ENCODE peak calls at places on chromosomes 5 and 9, in eight cellular contexts. Z is ovary, Q is IMR-90, N is stomach, G is A549, B is tibial nerve, U is sigmoid colon, X is esophagus squamous epithelium. D is an unnamed sample.

GRCh38 chr9:121613009-121613766 is 38.2 kb upstream of the DAB2IP start:
- DNase-seq in X (no peak), G (no peak), Z (no peak), Q (no peak), U (no peak), N (no peak), B (no peak), D (no peak)

GRCh38 chr9:117247271-117247670 is 167.6 kb downstream of the ASTN2 start:
- DNase-seq in G (peak), Z (no peak), U (no peak), X (no peak), N (no peak), Q (no peak), B (no peak), D (peak)

GRCh38 chr5:124263680-124264491 is 482.6 kb downstream of the ZNF608 start:
- DNase-seq in G (no peak), Z (no peak), B (no peak), U (no peak), Q (no peak), X (no peak), N (peak), D (no peak)

GRCh38 chr9:35340046-35340445 is 149.9 kb upstream of the RUSC2 start:
- DNase-seq in Q (peak), G (no peak), U (no peak), Z (no peak), X (no peak), N (no peak), B (no peak), D (no peak)

GRCh38 chr5:174097486-174098185 is 52.1 kb downstream of the NSG2 start:
- DNase-seq in N (no peak), B (no peak), Z (no peak), G (no peak), Q (no peak), X (no peak), U (no peak), D (peak)

GRCh38 chr5:170896779-170897178 is 35.0 kb downstream of the RANBP17 start:
- DNase-seq in Z (no peak), N (peak), G (no peak), B (no peak), X (no peak), U (no peak), Q (peak), D (peak)

GRCh38 chr5:56818409-56819026 is 3.2 kb downstream of the MAP3K1 start:
- DNase-seq in B (no peak), U (no peak), G (no peak), N (no peak), Q (peak), X (no peak), Z (no peak), D (no peak)

GRCh38 chr9:15370496-15371464 is 51.9 kb upstream of the SNAPC3 start:
- DNase-seq in X (no peak), U (no peak), B (no peak), N (no peak), Z (peak), Q (no peak), G (no peak), D (no peak)

GRCh38 chr9:116661037-116661954 is 25.8 kb upstream of the TRIM32 start:
- DNase-seq in X (no peak), G (peak), U (no peak), Q (peak), B (no peak), Z (no peak), N (peak), D (peak)

GRCh38 chr5:133928690-133929393 is 39.6 kb downstream of the C5orf15 start:
- DNase-seq in N (no peak), B (no peak), G (no peak), Z (no peak), X (no peak), Q (no peak), U (no peak), D (no peak)

GRCh38 chr5:180399391-180399790 is 46.3 kb upstream of the GFPT2 start:
- DNase-seq in B (no peak), U (no peak), Q (no peak), N (no peak), Z (no peak), G (no peak), X (no peak), D (no peak)

GRCh38 chr5:173662896-173663809 is 46.7 kb upstream of the BOD1 start:
- DNase-seq in Q (no peak), Z (no peak), G (no peak), B (no peak), N (no peak), X (no peak), U (no peak), D (no peak)

GRCh38 chr5:122077451-122078115 is 476 bp downstream of the LOX start:
- DNase-seq in Z (peak), U (peak), B (peak), G (no peak), X (no peak), N (peak), Q (no peak), D (no peak)

GRCh38 chr5:150540615-150541396 is 32.9 kb downstream of the NDST1 start:
- DNase-seq in B (no peak), Q (peak), Z (peak), N (peak), X (no peak), G (no peak), U (peak), D (peak)

GRCh38 chr5:90949469-90950358 is 391.1 kb downstream of the ADGRV1 start:
- DNase-seq in X (no peak), Z (no peak), G (peak), N (no peak), U (no peak), B (no peak), Q (no peak), D (no peak)

GRCh38 chr5:112823656-112824055 is 37.4 kb upstream of the SRP19 start:
- DNase-seq in G (no peak), N (no peak), U (no peak), Q (no peak), Z (no peak), B (no peak), X (no peak), D (no peak)

GRCh38 chr5:171492781-171493180 is 73.3 kb downstream of the FGF18 start:
- DNase-seq in B (no peak), Z (no peak), Q (no peak), N (no peak), X (no peak), G (peak), U (no peak), D (no peak)

GRCh38 chr5:4781312-4781711 is 358.8 kb upstream of the ADAMTS16 start:
- DNase-seq in N (no peak), U (no peak), Z (no peak), G (no peak), B (no peak), Q (no peak), X (no peak), D (no peak)

GRCh38 chr9:137307255-137308101 is 5.4 kb upstream of the NRARP start:
- DNase-seq in G (no peak), N (no peak), X (no peak), U (no peak), Q (no peak), B (no peak), Z (peak), D (no peak)

GRCh38 chr5:39624268-39624886 is 199.6 kb upstream of the DAB2 start:
- DNase-seq in Q (peak), G (no peak), B (no peak), N (peak), U (no peak), Z (no peak), X (no peak), D (peak)

GRCh38 chr9:136116360-136117098 is 2.1 kb downstream of the TMEM250 start:
- DNase-seq in Q (no peak), G (no peak), U (no peak), X (no peak), B (no peak), N (no peak), Z (no peak), D (no peak)
- TF ChIP-seq POLR2A in Q (no peak), G (no peak), U (no peak), X (no peak), B (no peak), N (no peak), Z (no peak), D (no peak)

GRCh38 chr9:129460323-129461261 is 160.3 kb downstream of the C9orf50 start:
- DNase-seq in N (peak), U (peak), B (peak), X (peak), Z (peak), Q (peak), G (peak), D (peak)
- TF ChIP-seq POLR2A in N (no peak), U (peak), B (peak), X (peak), Z (peak), Q (peak), G (no peak), D (peak)

GRCh38 chr9:105362470-105362869 is 85.4 kb upstream of the FSD1L start:
- DNase-seq in X (no peak), Q (no peak), U (no peak), G (no peak), N (no peak), Z (no peak), B (no peak), D (no peak)

GRCh38 chr9:105357937-105358336 is 89.9 kb upstream of the FSD1L start:
- DNase-seq in Q (no peak), Z (no peak), X (no peak), G (no peak), U (no peak), B (no peak), N (no peak), D (no peak)

GRCh38 chr9:105360344-105360743 is 87.5 kb upstream of the FSD1L start:
- DNase-seq in Z (no peak), Q (no peak), X (no peak), B (no peak), N (no peak), G (no peak), U (no peak), D (no peak)

GRCh38 chr9:105361873-105362272 is 86.0 kb upstream of the FSD1L start:
- DNase-seq in N (no peak), B (no peak), G (no peak), Q (no peak), U (no peak), X (no peak), Z (no peak), D (no peak)

GRCh38 chr9:105359899-105360298 is 87.9 kb upstream of the FSD1L start:
- DNase-seq in U (no peak), Z (no peak), Q (peak), N (no peak), B (no peak), G (no peak), X (no peak), D (no peak)
- TF ChIP-seq POLR2A in U (no peak), Z (no peak), Q (no peak), N (no peak), B (no peak), G (no peak), X (no peak), D (no peak)

GRCh38 chr5:42879267-42879666 is 67.6 kb upstream of the SELENOP start:
- DNase-seq in B (no peak), X (no peak), Q (no peak), N (no peak), U (no peak), Z (no peak), G (no peak), D (no peak)
- TF ChIP-seq POLR2A in B (no peak), X (no peak), Q (no peak), N (no peak), U (no peak), Z (no peak), G (no peak), D (no peak)

GRCh38 chr5:868599-869135 is 17.9 kb upstream of the ZDHHC11 start:
- DNase-seq in N (no peak), U (no peak), G (no peak), Q (no peak), B (no peak), Z (no peak), X (no peak), D (no peak)

GRCh38 chr5:864492-865167 is 13.8 kb upstream of the ZDHHC11 start:
- DNase-seq in X (no peak), B (no peak), U (no peak), Z (no peak), Q (peak), G (no peak), N (no peak), D (no peak)

GRCh38 chr5:865771-866170 is 15.0 kb upstream of the ZDHHC11 start:
- DNase-seq in Q (no peak), B (no peak), X (no peak), G (no peak), N (no peak), U (no peak), Z (no peak), D (no peak)

GRCh38 chr5:865168-865521 is 14.4 kb upstream of the ZDHHC11 start:
- DNase-seq in G (no peak), Q (no peak), U (no peak), Z (no peak), B (no peak), X (no peak), N (no peak), D (no peak)

DNA sequence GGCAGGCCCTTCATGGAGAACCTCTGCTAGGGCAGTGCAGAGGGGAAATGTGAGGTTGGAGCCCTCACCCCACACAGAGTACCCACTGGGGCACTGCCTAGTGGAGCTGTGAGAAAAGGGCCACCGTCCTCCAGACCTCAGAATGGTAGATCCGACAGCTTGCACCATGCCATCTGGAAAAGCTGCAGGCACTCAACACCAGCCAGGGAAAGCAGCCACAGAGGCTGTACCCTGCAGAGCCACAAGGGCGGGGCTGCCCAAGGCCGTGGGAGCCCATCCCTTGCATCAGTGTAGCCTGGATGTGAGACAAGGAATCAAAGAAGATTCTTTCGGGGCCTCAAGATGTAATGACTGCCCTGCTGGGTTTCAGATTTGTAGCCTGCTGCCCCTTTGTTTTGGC is 16.5 kb upstream of the ZDHHC11 start:
- DNase-seq in U (no peak), Z (no peak), B (no peak), X (no peak), G (no peak), N (no peak), Q (no peak), D (no peak)
- TF ChIP-seq POLR2A in U (no peak), Z (no peak), B (no peak), X (no peak), G (no peak), N (no peak), Q (no peak), D (no peak)

D was measured in H54.